ENCODE peak calls at places on chromosome 9, in four cellular contexts. One of them, this sample, is unnamed.

GRCh38 chr9:4739587-4740372 is 1.2 kb downstream of the AK3 start:
- DNase-seq in amniotic stem cell: no peak
- DNase-seq in DND-41: no peak
- DNase-seq in DMS79 treated with DMSO at 0.1 percent for 48 hours: peak; percentile 11
- DNase-seq in this sample: no peak

GRCh38 chr9:2418619-2419018 is 203.0 kb upstream of the VLDLR start:
- DNase-seq in amniotic stem cell: no peak
- DNase-seq in DND-41: peak; percentile 17
- DNase-seq in DMS79 treated with DMSO at 0.1 percent for 48 hours: peak; percentile 90
- DNase-seq in this sample: no peak

GRCh38 chr9:73527521-73527920 is 375.9 kb downstream of the ANXA1 start:
- DNase-seq in amniotic stem cell: no peak
- DNase-seq in DND-41: no peak
- DNase-seq in DMS79 treated with DMSO at 0.1 percent for 48 hours: no peak
- DNase-seq in this sample: no peak

GRCh38 chr9:6153425-6153824 is 62.2 kb upstream of the IL33 start:
- DNase-seq in amniotic stem cell: no peak
- DNase-seq in DND-41: no peak
- DNase-seq in DMS79 treated with DMSO at 0.1 percent for 48 hours: no peak
- DNase-seq in this sample: no peak

GRCh38 chr9:4048441-4048840 is 251.4 kb downstream of the GLIS3 start:
- DNase-seq in amniotic stem cell: peak; percentile 14
- DNase-seq in DND-41: no peak
- DNase-seq in DMS79 treated with DMSO at 0.1 percent for 48 hours: no peak
- DNase-seq in this sample: no peak

GRCh38 chr9:89850153-89850552 is 245.3 kb downstream of the GADD45G start:
- DNase-seq in amniotic stem cell: no peak
- DNase-seq in DND-41: no peak
- DNase-seq in DMS79 treated with DMSO at 0.1 percent for 48 hours: no peak
- DNase-seq in this sample: no peak

GRCh38 chr9:123322771-123323481 is 33.1 kb upstream of the CRB2 start:
- DNase-seq in amniotic stem cell: no peak
- DNase-seq in DND-41: peak; percentile 75
- DNase-seq in DMS79 treated with DMSO at 0.1 percent for 48 hours: no peak
- DNase-seq in this sample: peak; percentile 11

GRCh38 chr9:120110520-120110919 is 469.4 kb downstream of the CDK5RAP2 start:
- DNase-seq in amniotic stem cell: no peak
- DNase-seq in DND-41: no peak
- DNase-seq in DMS79 treated with DMSO at 0.1 percent for 48 hours: no peak
- DNase-seq in this sample: no peak

GRCh38 chr9:4792054-4792571 is 631 bp upstream of the RCL1 start:
- DNase-seq in amniotic stem cell: no peak
- DNase-seq in DND-41: no peak
- DNase-seq in DMS79 treated with DMSO at 0.1 percent for 48 hours: no peak
- DNase-seq in this sample: no peak

GRCh38 chr9:130304141-130304540 is 38.6 kb downstream of the HMCN2 start:
- DNase-seq in amniotic stem cell: no peak
- DNase-seq in DND-41: no peak
- DNase-seq in DMS79 treated with DMSO at 0.1 percent for 48 hours: no peak
- DNase-seq in this sample: no peak

GRCh38 chr9:15191358-15191757 is 115.7 kb downstream of the TTC39B start:
- DNase-seq in amniotic stem cell: no peak
- DNase-seq in DND-41: peak; percentile 51
- DNase-seq in DMS79 treated with DMSO at 0.1 percent for 48 hours: no peak
- DNase-seq in this sample: no peak

GRCh38 chr9:4297151-4297794 is 2.6 kb downstream of the GLIS3 start:
- DNase-seq in amniotic stem cell: peak; percentile 75
- DNase-seq in DND-41: peak; percentile 30
- DNase-seq in DMS79 treated with DMSO at 0.1 percent for 48 hours: peak; percentile 36
- DNase-seq in this sample: no peak

GRCh38 chr9:109254317-109254716 is 66.5 kb downstream of the EPB41L4B start:
- DNase-seq in amniotic stem cell: no peak
- DNase-seq in DND-41: no peak
- DNase-seq in DMS79 treated with DMSO at 0.1 percent for 48 hours: no peak
- DNase-seq in this sample: no peak

GRCh38 chr9:97300586-97300985 is 6.9 kb upstream of the CCDC180 start:
- DNase-seq in amniotic stem cell: no peak
- DNase-seq in DND-41: no peak
- DNase-seq in DMS79 treated with DMSO at 0.1 percent for 48 hours: no peak
- DNase-seq in this sample: no peak

GRCh38 chr9:117178596-117179111 is 236.2 kb downstream of the ASTN2 start:
- DNase-seq in amniotic stem cell: no peak
- DNase-seq in DND-41: no peak
- DNase-seq in DMS79 treated with DMSO at 0.1 percent for 48 hours: no peak
- DNase-seq in this sample: no peak

GRCh38 chr9:105842023-105842644 is 147.8 kb downstream of the TMEM38B start:
- DNase-seq in amniotic stem cell: no peak
- DNase-seq in DND-41: peak; percentile 32
- DNase-seq in DMS79 treated with DMSO at 0.1 percent for 48 hours: no peak
- DNase-seq in this sample: no peak

GRCh38 chr9:32906213-32906612 is 95.2 kb downstream of the APTX start:
- DNase-seq in amniotic stem cell: no peak
- DNase-seq in DND-41: no peak
- DNase-seq in DMS79 treated with DMSO at 0.1 percent for 48 hours: no peak
- DNase-seq in this sample: no peak

GRCh38 chr9:133055788-133056420 is 5.9 kb upstream of the CEL start:
- DNase-seq in amniotic stem cell: no peak
- DNase-seq in DND-41: no peak
- DNase-seq in DMS79 treated with DMSO at 0.1 percent for 48 hours: no peak
- DNase-seq in this sample: no peak

GRCh38 chr9:33867747-33868429 is 50.9 kb downstream of the UBE2R2 start:
- DNase-seq in amniotic stem cell: no peak
- DNase-seq in DND-41: no peak
- DNase-seq in DMS79 treated with DMSO at 0.1 percent for 48 hours: no peak
- DNase-seq in this sample: no peak

GRCh38 chr9:99178912-99179872 is 42.5 kb downstream of the ALG2 start:
- DNase-seq in amniotic stem cell: no peak
- DNase-seq in DND-41: no peak
- DNase-seq in DMS79 treated with DMSO at 0.1 percent for 48 hours: no peak
- DNase-seq in this sample: no peak

This sample was measured in activated T-helper 9 cell treated with anti-CD3 and anti-CD28 coated beads, Interleukin-2, amount 50 U/mL, for 16 hours.